ENCODE peak calls at places on chromosomes 2 and 18, in five cellular contexts. I is H1, N is K562, U is NT2/D1, W is GM12878. X is an unnamed sample.

GRCh38 chr2:236085211-236085610 is 83.0 kb downstream of the GBX2 start:
- DNase-seq in I (no peak), N (no peak), W (no peak), U (no peak), X (no peak)

GRCh38 chr2:147829106-147829505 is 15.7 kb upstream of the ACVR2A start:
- DNase-seq in U (no peak), N (peak; percentile 59), W (no peak), I (no peak), X (peak; percentile 26)

GRCh38 chr2:173652731-173653426 is 298.2 kb downstream of the CDCA7 start:
- DNase-seq in N (no peak), U (no peak), W (no peak), I (no peak), X (peak; percentile 95)

GRCh38 chr2:165162466-165162865 is 41.4 kb downstream of the SCN3A start:
- DNase-seq in N (no peak), W (no peak), U (no peak), I (no peak), X (no peak)

GRCh38 chr18:59068672-59069071 is 71.0 kb upstream of the SEC11C start:
- DNase-seq in W (no peak), U (no peak), N (no peak), I (no peak), X (no peak)

GRCh38 chr2:114160263-114161001 is 270.5 kb downstream of the ACTR3 start:
- DNase-seq in N (no peak), U (no peak), W (no peak), I (no peak), X (no peak)

GRCh38 chr2:6832556-6832955 is 33.2 kb downstream of the CMPK2 start:
- DNase-seq in N (no peak), W (no peak), U (no peak), I (no peak), X (no peak)

GRCh38 chr2:129872438-129872837 is 107.0 kb upstream of the RAB6C start:
- DNase-seq in U (no peak), N (no peak), I (peak; percentile 11), W (no peak), X (no peak)

GRCh38 chr2:201813996-201814845 is 7.9 kb downstream of the CDK15 start:
- DNase-seq in U (no peak), N (no peak), I (no peak), W (no peak), X (no peak)

GRCh38 chr18:79947054-79947755 is 4.2 kb downstream of the SLC66A2 start:
- DNase-seq in I (no peak), W (no peak), N (no peak), U (no peak), X (no peak)

GRCh38 chr2:58515827-58516574 is 274.9 kb upstream of the FANCL start:
- DNase-seq in N (no peak), W (no peak), U (no peak), I (no peak), X (no peak)

GRCh38 chr18:59218018-59218417 is 1.9 kb upstream of the GRP start:
- DNase-seq in I (no peak), W (no peak), N (no peak), U (no peak), X (no peak)

GRCh38 chr2:178256382-178257053 is 62.2 kb downstream of the OSBPL6 start:
- DNase-seq in I (no peak), N (no peak), U (no peak), W (no peak), X (no peak)

GRCh38 chr18:58315739-58316215 is 271.8 kb downstream of the NEDD4L start:
- DNase-seq in N (no peak), U (no peak), W (no peak), I (no peak), X (peak; percentile 65)

GRCh38 chr2:160606336-160606735 is 112.7 kb upstream of the RBMS1 start:
- DNase-seq in U (no peak), W (no peak), N (no peak), I (no peak), X (no peak)

DNA sequence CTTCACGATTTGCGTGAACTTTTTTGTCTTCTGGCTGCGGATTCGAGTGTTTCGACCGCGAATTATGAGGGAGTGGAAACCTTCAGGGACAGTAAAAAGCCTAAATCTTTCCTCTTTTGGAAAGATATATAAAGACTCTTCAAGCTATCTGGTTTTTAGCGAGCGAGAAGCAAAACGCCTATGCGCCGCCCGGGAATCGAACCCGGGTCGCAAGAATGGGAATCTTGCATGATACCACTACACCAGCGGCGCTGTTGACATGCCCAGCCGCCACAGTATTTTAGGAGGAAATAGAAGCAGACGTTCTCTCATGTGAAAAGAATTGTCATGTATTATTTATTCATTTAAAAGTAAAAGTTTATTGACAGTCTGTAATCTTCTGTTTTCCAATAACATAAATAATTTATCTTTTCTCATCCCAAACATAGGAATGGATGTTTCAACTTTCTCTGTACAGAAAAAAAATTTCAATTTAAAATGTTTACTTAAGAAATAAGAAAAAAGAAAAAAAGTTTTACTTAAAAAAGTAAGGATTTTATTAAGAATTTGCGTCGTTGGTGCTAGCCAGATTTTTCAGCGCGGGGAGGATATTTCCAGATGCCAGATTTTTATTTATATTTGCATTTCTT is 496 bp upstream of the TIA1 start:
- DNase-seq in U (no peak), N (peak; percentile 91), W (no peak), I (peak; percentile 97), X (no peak)
- TF ChIP-seq ZNF274 in U (no peak), N (no peak), W (no peak), I (no peak), X (no peak)

DNA sequence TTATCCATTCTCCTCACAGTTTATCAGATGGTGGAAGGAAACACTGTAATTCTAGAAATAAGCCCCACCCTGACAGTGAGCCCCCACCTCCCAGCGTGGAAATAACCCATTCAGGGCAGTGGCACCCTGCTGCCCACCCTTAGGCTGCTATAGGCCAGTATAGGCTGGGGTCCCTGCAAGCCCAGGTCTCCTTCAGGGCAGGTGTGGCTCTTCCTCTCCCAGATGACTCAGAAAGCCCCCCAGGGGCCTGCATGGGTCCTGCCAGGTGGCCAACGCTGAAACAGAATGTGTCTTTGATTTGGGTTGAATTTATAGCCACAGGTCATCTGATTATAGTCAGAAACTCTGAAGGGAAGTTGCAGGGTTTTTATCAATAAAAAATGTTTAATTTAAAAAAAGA is 136.4 kb downstream of the SH3RF3 start:
- DNase-seq in W (no peak), U (no peak), N (no peak), I (no peak), X (no peak)
- TF ChIP-seq ZNF274 in W (no peak), U (no peak), N (no peak), I (no peak), X (no peak)

GRCh38 chr18:46502444-46502843 is 154.6 kb downstream of the LOXHD1 start:
- DNase-seq in W (no peak), N (peak; percentile 9), U (peak; percentile 30), I (peak; percentile 65), X (no peak)

GRCh38 chr18:46497129-46497528 is 159.9 kb downstream of the LOXHD1 start:
- DNase-seq in U (peak; percentile 30), W (no peak), I (peak; percentile 85), N (peak; percentile 22), X (no peak)
- TF ChIP-seq ZNF274 in U (no peak), W (no peak), I (no peak), N (no peak), X (no peak)

GRCh38 chr2:25980076-25980887 is 2.0 kb downstream of the KIF3C start:
- DNase-seq in I (no peak), N (no peak), U (no peak), W (no peak), X (no peak)

GRCh38 chr2:25980951-25981350 is 1.3 kb downstream of the KIF3C start:
- DNase-seq in W (no peak), U (no peak), N (no peak), I (no peak), X (no peak)

GRCh38 chr2:25976884-25977741 is 5.2 kb downstream of the KIF3C start:
- DNase-seq in I (no peak), U (no peak), N (no peak), W (no peak), X (no peak)

GRCh38 chr2:25979006-25979405 is 3.3 kb downstream of the KIF3C start:
- DNase-seq in U (no peak), N (no peak), W (no peak), I (no peak), X (no peak)

GRCh38 chr2:25977768-25978167 is 4.5 kb downstream of the KIF3C start:
- DNase-seq in U (no peak), N (no peak), I (no peak), W (no peak), X (no peak)
- TF ChIP-seq ZNF274 in U (no peak), N (no peak), I (no peak), W (no peak), X (no peak)

DNA sequence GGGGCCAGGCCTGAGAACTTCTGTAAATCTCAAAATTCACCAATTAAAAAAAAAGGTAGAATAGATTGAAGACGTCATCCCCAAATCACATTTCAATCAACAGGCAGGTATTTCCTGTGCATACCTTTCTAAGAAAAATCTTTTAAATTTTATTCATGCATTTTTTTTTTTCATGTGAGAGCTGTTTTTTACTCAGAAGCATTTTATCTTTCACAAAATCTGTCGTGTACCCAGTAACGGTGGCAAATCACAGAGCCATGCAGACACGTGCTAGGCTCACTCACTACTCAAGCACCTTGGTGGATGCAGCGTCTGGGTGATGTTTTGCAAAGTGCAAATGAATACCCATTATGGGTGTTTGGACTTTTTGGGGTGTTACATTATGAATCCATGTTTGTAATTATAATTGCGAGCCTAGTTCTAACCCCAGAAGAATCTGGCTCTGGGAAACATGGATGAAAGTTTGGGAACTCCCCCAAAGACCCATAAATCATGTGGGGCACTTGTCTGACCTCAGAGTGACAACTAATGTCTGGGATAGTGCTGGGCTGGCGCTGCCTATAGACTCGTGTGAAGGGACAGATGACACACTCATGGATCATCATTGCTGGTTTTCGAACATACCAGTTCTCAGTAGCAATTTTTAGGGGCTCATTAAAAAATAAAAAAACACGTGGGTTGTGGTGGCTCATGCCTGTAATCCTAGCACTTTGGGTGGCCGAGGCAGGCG is 335.2 kb downstream of the LPIN1 start:
- DNase-seq in U (no peak), I (no peak), N (no peak), W (no peak), X (no peak)
- TF ChIP-seq ZNF274 in U (no peak), I (no peak), N (no peak), W (no peak), X (no peak)

GRCh38 chr2:163198007-163198406 is 359.4 kb upstream of the KCNH7 start:
- DNase-seq in I (no peak), W (no peak), N (no peak), U (no peak), X (no peak)

GRCh38 chr2:163198972-163199371 is 360.4 kb upstream of the KCNH7 start:
- DNase-seq in N (no peak), W (no peak), U (no peak), I (no peak), X (no peak)

GRCh38 chr2:163205696-163206267 is 367.2 kb upstream of the KCNH7 start:
- DNase-seq in W (no peak), I (no peak), U (no peak), N (no peak), X (no peak)

DNA sequence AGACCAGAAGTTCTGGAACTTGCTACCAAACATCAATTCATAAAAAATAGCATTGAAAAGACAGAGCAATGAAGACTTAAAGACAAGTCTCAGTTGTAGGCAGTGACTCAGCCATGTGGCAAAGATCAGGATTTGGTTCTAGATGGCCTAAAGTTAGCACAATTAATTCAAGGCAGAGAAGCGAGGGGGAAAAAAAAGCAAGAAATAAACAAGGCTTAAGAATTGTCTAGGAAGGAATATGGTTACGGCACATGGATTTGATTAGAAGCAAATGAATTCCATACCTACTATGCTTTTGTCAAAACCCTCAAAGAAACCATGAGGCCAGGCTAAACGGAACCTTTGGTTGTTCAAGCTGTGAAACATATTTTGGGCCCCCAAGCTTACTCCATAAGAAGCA is 362.2 kb upstream of the KCNH7 start:
- DNase-seq in W (no peak), N (no peak), I (no peak), U (no peak), X (no peak)
- TF ChIP-seq ZNF274 in W (no peak), N (no peak), I (no peak), U (no peak), X (no peak)

X was measured in HCT116.